ENCODE peak calls at places on chromosomes 6 and 20, in nine cellular contexts. H is ascending aorta; Z is psoas muscle; E is naive thymus-derived CD4-positive, alpha-beta T cell; O is GM23248; I is A549; A is CD8-positive, alpha-beta T cell; X is adrenal gland; G is tibial artery. Y is an unnamed sample.

GRCh38 chr20:8078528-8078914 is 53.5 kb upstream of the PLCB1 start:
- DNase-seq in H (no peak), Z (no peak), E (no peak), O (no peak), I (no peak), A (no peak), X (no peak), G (no peak), Y (no peak)

GRCh38 chr6:34234667-34235604 is 1.7 kb upstream of the HMGA1 start:
- DNase-seq in H (no peak), Z (peak), E (no peak), O (no peak), I (no peak), A (no peak), X (no peak), G (no peak), Y (no peak)

GRCh38 chr6:152682141-152682540 is 15.6 kb upstream of the MYCT1 start:
- DNase-seq in H (no peak), Z (no peak), E (no peak), O (no peak), I (no peak), A (no peak), X (no peak), G (no peak), Y (no peak)

GRCh38 chr20:23546435-23547144 is 21.7 kb downstream of the CST9L start:
- DNase-seq in H (no peak), Z (no peak), E (no peak), O (no peak), I (no peak), A (no peak), X (no peak), G (no peak), Y (no peak)

GRCh38 chr6:26032387-26033131 is 54.7 kb upstream of the HFE start:
- DNase-seq in H (no peak), Z (no peak), E (peak), O (peak), I (no peak), A (no peak), X (peak), G (no peak), Y (no peak)

GRCh38 chr6:154592199-154592860 is 81.8 kb upstream of the CNKSR3 start:
- DNase-seq in H (no peak), Z (no peak), E (no peak), O (no peak), I (no peak), A (no peak), X (no peak), G (no peak), Y (no peak)

GRCh38 chr6:63476302-63476701 is 96.0 kb upstream of the LOC128125822 start:
- DNase-seq in H (no peak), Z (no peak), E (no peak), O (no peak), I (no peak), A (no peak), X (no peak), G (no peak), Y (no peak)

GRCh38 chr6:134477991-134478635 is 160.2 kb upstream of the SGK1 start:
- DNase-seq in H (no peak), Z (no peak), E (no peak), O (peak), I (no peak), A (no peak), X (no peak), G (no peak), Y (no peak)

GRCh38 chr6:33974030-33974429 is 170.2 kb upstream of the MLN start:
- DNase-seq in H (no peak), Z (no peak), E (no peak), O (no peak), I (no peak), A (no peak), X (no peak), G (no peak), Y (no peak)

GRCh38 chr6:146915671-146916127 is 288.5 kb upstream of the STXBP5 start:
- DNase-seq in H (no peak), Z (no peak), E (no peak), O (peak), I (no peak), A (no peak), X (no peak), G (no peak), Y (no peak)

GRCh38 chr6:11113038-11113437 is 1.5 kb upstream of the ERVFRD-1 start:
- DNase-seq in H (no peak), Z (no peak), E (no peak), O (peak), I (no peak), A (no peak), X (no peak), G (no peak), Y (no peak)

GRCh38 chr6:25257686-25258348 is 21.4 kb upstream of the CARMIL1 start:
- DNase-seq in H (no peak), Z (no peak), E (no peak), O (peak), I (no peak), A (no peak), X (no peak), G (no peak), Y (no peak)

GRCh38 chr20:11792229-11792953 is 125.3 kb upstream of the BTBD3 start:
- DNase-seq in H (no peak), Z (no peak), E (no peak), O (no peak), I (no peak), A (no peak), X (no peak), G (no peak), Y (no peak)

DNA sequence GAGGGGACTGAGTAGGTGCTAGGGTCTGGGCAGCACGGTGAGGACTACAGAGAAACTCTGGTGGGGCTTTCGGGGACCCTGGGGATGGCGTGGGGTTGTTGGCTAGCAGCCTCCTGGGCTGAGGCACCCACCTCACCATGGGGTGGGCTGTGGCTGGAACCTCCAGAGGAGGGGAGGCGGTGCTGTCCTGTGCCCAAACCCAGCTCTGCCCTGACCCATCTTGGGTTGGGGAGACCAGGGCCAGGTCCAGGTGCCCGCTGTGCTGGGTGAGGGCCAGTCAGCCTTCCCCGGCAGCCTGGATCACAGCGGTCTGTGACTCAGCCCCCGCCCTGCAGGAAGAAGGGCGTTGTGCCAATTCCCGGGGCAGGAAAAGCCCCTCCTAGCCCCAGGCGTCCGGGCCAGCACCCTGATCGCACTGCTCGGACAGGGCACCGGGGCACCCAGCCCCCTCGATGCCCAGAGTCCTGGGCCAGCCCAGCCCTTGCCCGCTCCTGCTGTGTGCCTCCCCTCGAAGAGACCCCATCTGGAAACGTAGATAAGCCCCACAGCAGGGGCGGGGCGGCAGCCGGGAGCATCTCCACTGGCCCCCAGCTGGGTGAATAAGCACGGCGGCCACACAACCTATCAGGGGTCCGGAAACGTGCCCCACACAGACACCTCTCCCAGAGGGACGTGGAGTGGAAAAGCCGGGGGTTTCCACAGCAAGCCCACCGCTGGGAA is 10.0 kb downstream of the LAMA5 start:
- DNase-seq in H (no peak), Z (peak), E (no peak), O (peak), I (no peak), A (no peak), X (peak), G (peak), Y (no peak)
- H3K27ac ChIP-seq in H (peak), Z (peak), E (no peak), O (no peak), I (peak), A (no peak), X (peak), G (peak), Y (peak)

GRCh38 chr6:168515376-168515775 is 74.4 kb downstream of the SMOC2 start:
- DNase-seq in H (no peak), Z (no peak), E (no peak), O (no peak), I (no peak), A (no peak), X (no peak), G (no peak), Y (no peak)
- H3K27ac ChIP-seq in H (no peak), Z (no peak), E (no peak), O (no peak), I (no peak), A (no peak), X (no peak), G (no peak), Y (no peak)

GRCh38 chr6:144416773-144417172 is 131.6 kb downstream of the UTRN start:
- DNase-seq in H (no peak), Z (no peak), E (no peak), O (peak), I (no peak), A (no peak), X (no peak), G (no peak), Y (no peak)
- H3K27ac ChIP-seq in H (no peak), Z (peak), E (no peak), O (peak), I (no peak), A (no peak), X (no peak), G (no peak), Y (no peak)

GRCh38 chr6:158798311-158798710 is 20.9 kb downstream of the EZR start:
- DNase-seq in H (no peak), Z (no peak), E (no peak), O (no peak), I (no peak), A (no peak), X (no peak), G (no peak), Y (no peak)

GRCh38 chr6:158797331-158798202 is 21.6 kb downstream of the EZR start:
- DNase-seq in H (no peak), Z (no peak), E (no peak), O (peak), I (no peak), A (no peak), X (peak), G (no peak), Y (no peak)

GRCh38 chr6:158795516-158795915 is 23.7 kb downstream of the EZR start:
- DNase-seq in H (no peak), Z (no peak), E (no peak), O (no peak), I (no peak), A (no peak), X (no peak), G (no peak), Y (no peak)

GRCh38 chr6:158799051-158799792 is 19.9 kb downstream of the EZR start:
- DNase-seq in H (no peak), Z (no peak), E (no peak), O (peak), I (no peak), A (no peak), X (peak), G (no peak), Y (peak)

GRCh38 chr6:158796353-158796752 is 22.8 kb downstream of the EZR start:
- DNase-seq in H (no peak), Z (no peak), E (no peak), O (no peak), I (no peak), A (no peak), X (no peak), G (no peak), Y (no peak)
- H3K27ac ChIP-seq in H (no peak), Z (no peak), E (no peak), O (no peak), I (no peak), A (no peak), X (peak), G (no peak), Y (no peak)